ENCODE peak calls at places on chromosomes 16 and 17, in four cellular contexts. One of them, this sample, is unnamed.
A peak's percentile ranks its signal among the peaks of the same experiment; 100 is the strongest.

GRCh38 chr16:73877148-73877547 is 419.5 kb upstream of the PSMD7 start:
- DNase-seq in WERI-Rb-1: no peak
- DNase-seq in SK-N-SH: no peak
- DNase-seq in HFFc6: no peak
- DNase-seq in this sample: no peak

GRCh38 chr16:85204242-85205010 is 92.2 kb upstream of the CIBAR2 start:
- DNase-seq in SK-N-SH: no peak
- DNase-seq in WERI-Rb-1: no peak
- DNase-seq in HFFc6: peak; percentile 88
- DNase-seq in this sample: peak; percentile 38

GRCh38 chr17:44543213-44543904 is 13.9 kb upstream of the FZD2 start:
- DNase-seq in WERI-Rb-1: no peak
- DNase-seq in HFFc6: peak; percentile 95
- DNase-seq in SK-N-SH: no peak
- DNase-seq in this sample: peak; percentile 91

GRCh38 chr17:17729620-17730249 is 48.5 kb downstream of the RAI1 start:
- DNase-seq in HFFc6: no peak
- DNase-seq in SK-N-SH: peak; percentile 73
- DNase-seq in WERI-Rb-1: peak; percentile 67
- DNase-seq in this sample: no peak

GRCh38 chr16:23914935-23915549 is 79.3 kb downstream of the PRKCB start:
- DNase-seq in SK-N-SH: no peak
- DNase-seq in HFFc6: no peak
- DNase-seq in WERI-Rb-1: no peak
- DNase-seq in this sample: no peak

GRCh38 chr16:57805176-57805575 is 2.9 kb upstream of the KIFC3 start:
- DNase-seq in WERI-Rb-1: no peak
- DNase-seq in SK-N-SH: no peak
- DNase-seq in HFFc6: no peak
- DNase-seq in this sample: no peak

GRCh38 chr16:89711601-89712475 is 8.9 kb downstream of the VPS9D1 start:
- DNase-seq in WERI-Rb-1: no peak
- DNase-seq in SK-N-SH: peak; percentile 100
- DNase-seq in HFFc6: peak; percentile 55
- DNase-seq in this sample: peak; percentile 97

GRCh38 chr16:49036126-49036525 is 245.5 kb downstream of the CBLN1 start:
- DNase-seq in SK-N-SH: no peak
- DNase-seq in WERI-Rb-1: no peak
- DNase-seq in HFFc6: no peak
- DNase-seq in this sample: no peak

GRCh38 chr17:57463103-57463885 is 207.0 kb downstream of the MSI2 start:
- DNase-seq in SK-N-SH: no peak
- DNase-seq in WERI-Rb-1: peak; percentile 33
- DNase-seq in HFFc6: peak; percentile 87
- DNase-seq in this sample: no peak

GRCh38 chr17:9928601-9929341 is 23.7 kb upstream of the RCVRN start:
- DNase-seq in WERI-Rb-1: peak; percentile 78
- DNase-seq in SK-N-SH: peak; percentile 58
- DNase-seq in HFFc6: peak; percentile 74
- DNase-seq in this sample: peak; percentile 59

GRCh38 chr16:85222151-85222863 is 110.0 kb upstream of the CIBAR2 start:
- DNase-seq in HFFc6: no peak
- DNase-seq in WERI-Rb-1: peak; percentile 64
- DNase-seq in SK-N-SH: no peak
- DNase-seq in this sample: no peak

GRCh38 chr17:13765701-13766100 is 164.0 kb upstream of the HS3ST3A1 start:
- DNase-seq in SK-N-SH: no peak
- DNase-seq in HFFc6: peak; percentile 22
- DNase-seq in WERI-Rb-1: no peak
- DNase-seq in this sample: no peak

GRCh38 chr17:12053552-12053951 is 32.9 kb downstream of the MAP2K4 start:
- DNase-seq in HFFc6: no peak
- DNase-seq in SK-N-SH: no peak
- DNase-seq in WERI-Rb-1: no peak
- DNase-seq in this sample: no peak

GRCh38 chr16:10565167-10565566 is 15.2 kb downstream of the EMP2 start:
- DNase-seq in HFFc6: no peak
- DNase-seq in SK-N-SH: no peak
- DNase-seq in WERI-Rb-1: no peak
- DNase-seq in this sample: no peak

GRCh38 chr17:18025596-18026407 is 13.2 kb downstream of the ATPAF2 start:
- DNase-seq in WERI-Rb-1: no peak
- DNase-seq in SK-N-SH: no peak
- DNase-seq in HFFc6: peak; percentile 77
- DNase-seq in this sample: peak; percentile 60

GRCh38 chr16:89953671-89954406 is 5.3 kb downstream of the DEF8 start:
- DNase-seq in SK-N-SH: no peak
- DNase-seq in HFFc6: no peak
- DNase-seq in WERI-Rb-1: no peak
- DNase-seq in this sample: no peak

GRCh38 chr17:61179316-61179715 is 220.3 kb upstream of the TBX2 start:
- DNase-seq in SK-N-SH: no peak
- DNase-seq in HFFc6: no peak
- DNase-seq in WERI-Rb-1: peak; percentile 51
- DNase-seq in this sample: no peak

GRCh38 chr16:20073203-20074088 is at the start of gene GPR139:
- DNase-seq in HFFc6: no peak
- DNase-seq in WERI-Rb-1: no peak
- DNase-seq in SK-N-SH: peak; percentile 66
- DNase-seq in this sample: no peak

GRCh38 chr16:19384656-19385055 is 33.0 kb upstream of the TMC5 start:
- DNase-seq in WERI-Rb-1: no peak
- DNase-seq in HFFc6: no peak
- DNase-seq in SK-N-SH: no peak
- DNase-seq in this sample: peak; percentile 74

GRCh38 chr17:35082073-35082657 is 18.7 kb upstream of the RFFL start:
- DNase-seq in WERI-Rb-1: peak; percentile 56
- DNase-seq in HFFc6: peak; percentile 84
- DNase-seq in SK-N-SH: peak; percentile 51
- DNase-seq in this sample: peak; percentile 79

GRCh38 chr17:69246726-69247375 is 18.2 kb upstream of the ABCA10 start:
- DNase-seq in WERI-Rb-1: no peak
- DNase-seq in HFFc6: peak; percentile 39
- DNase-seq in SK-N-SH: peak; percentile 39
- DNase-seq in this sample: peak; percentile 30

GRCh38 chr17:77722366-77722765 is 236.1 kb upstream of the TNRC6C start:
- DNase-seq in SK-N-SH: no peak
- DNase-seq in WERI-Rb-1: no peak
- DNase-seq in HFFc6: no peak
- DNase-seq in this sample: no peak

GRCh38 chr16:87955302-87956168 is 4.3 kb downstream of the BANP start:
- DNase-seq in HFFc6: peak; percentile 43
- DNase-seq in WERI-Rb-1: no peak
- DNase-seq in SK-N-SH: no peak
- DNase-seq in this sample: no peak

GRCh38 chr16:57025941-57026777 is 36.8 kb downstream of the NLRC5 start:
- DNase-seq in SK-N-SH: no peak
- DNase-seq in HFFc6: no peak
- DNase-seq in WERI-Rb-1: no peak
- DNase-seq in this sample: no peak

GRCh38 chr17:76404976-76405563 is 20.7 kb downstream of the SPHK1 start:
- DNase-seq in WERI-Rb-1: no peak
- DNase-seq in HFFc6: no peak
- DNase-seq in SK-N-SH: no peak
- DNase-seq in this sample: no peak

DNA sequence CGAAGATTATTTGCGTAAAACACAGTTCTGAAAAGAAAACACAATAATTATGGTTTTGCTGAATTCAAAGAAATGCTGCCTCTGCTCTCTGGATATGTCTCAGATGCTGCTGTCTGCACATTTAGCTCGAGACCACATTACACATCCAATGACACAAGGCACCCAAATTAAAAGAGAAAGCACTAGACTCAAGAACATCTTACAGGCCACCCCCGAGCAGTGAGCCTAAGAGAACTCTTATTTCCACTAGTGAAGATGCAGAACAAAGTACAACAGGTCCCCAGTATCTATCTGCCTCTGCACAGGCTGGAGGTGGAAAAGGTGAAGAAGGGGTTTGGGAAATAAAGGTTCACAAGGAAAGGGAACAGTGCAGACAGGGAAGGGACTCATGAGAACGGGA is 33.5 kb downstream of the GRB2 start:
- DNase-seq in SK-N-SH: no peak
- DNase-seq in HFFc6: no peak
- DNase-seq in WERI-Rb-1: no peak
- DNase-seq in this sample: no peak
- TF ChIP-seq CTCF in SK-N-SH: no peak
- TF ChIP-seq CTCF in HFFc6: no peak
- TF ChIP-seq CTCF in WERI-Rb-1: no peak
- TF ChIP-seq CTCF in this sample: no peak

GRCh38 chr17:40562841-40563370 is 2.4 kb downstream of the CCR7 start:
- DNase-seq in SK-N-SH: no peak
- DNase-seq in WERI-Rb-1: no peak
- DNase-seq in HFFc6: no peak
- DNase-seq in this sample: no peak

GRCh38 chr17:40560592-40561293 is 4.5 kb downstream of the CCR7 start:
- DNase-seq in HFFc6: no peak
- DNase-seq in SK-N-SH: no peak
- DNase-seq in WERI-Rb-1: no peak
- DNase-seq in this sample: no peak

GRCh38 chr17:40561294-40561870 is 3.9 kb downstream of the CCR7 start:
- DNase-seq in WERI-Rb-1: no peak
- DNase-seq in SK-N-SH: no peak
- DNase-seq in HFFc6: no peak
- DNase-seq in this sample: no peak

GRCh38 chr17:40563371-40564052 is 1.8 kb downstream of the CCR7 start:
- DNase-seq in HFFc6: no peak
- DNase-seq in WERI-Rb-1: no peak
- DNase-seq in SK-N-SH: no peak
- DNase-seq in this sample: no peak

DNA sequence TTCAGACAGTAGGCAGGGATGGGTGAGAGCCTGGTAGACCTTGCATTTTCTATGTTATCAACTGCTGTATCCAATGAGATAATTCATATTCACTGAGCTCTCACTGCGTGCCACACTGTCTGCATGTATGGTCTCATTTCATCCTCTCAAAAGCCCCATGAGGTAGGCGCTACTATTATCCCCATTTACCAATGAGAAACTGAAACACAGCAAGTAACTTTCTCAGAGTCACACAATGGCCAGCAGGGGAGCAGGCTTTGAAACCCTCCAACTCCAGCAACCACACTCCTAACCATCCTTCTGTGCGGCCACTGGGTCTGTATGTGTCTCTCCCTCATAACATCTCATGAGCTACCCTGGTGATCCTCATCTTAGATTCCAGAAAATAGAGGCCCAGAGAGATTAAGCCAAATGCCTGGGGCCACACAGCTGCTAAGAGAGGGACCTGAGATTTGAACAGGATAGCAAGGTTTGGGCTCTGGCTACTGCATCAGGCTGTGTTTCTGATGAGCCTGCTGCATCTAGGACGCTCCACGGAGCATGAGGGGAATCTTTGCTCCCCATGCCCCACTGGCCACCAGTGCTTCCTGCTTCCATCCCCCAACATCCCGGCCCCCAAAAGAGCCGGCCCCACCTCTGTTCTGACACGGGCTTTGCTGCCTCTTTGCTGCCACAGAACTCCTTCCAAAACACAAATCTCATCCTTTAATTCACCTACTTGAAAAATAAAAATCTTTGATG is 3.2 kb downstream of the CCR7 start:
- DNase-seq in SK-N-SH: no peak
- DNase-seq in WERI-Rb-1: no peak
- DNase-seq in HFFc6: no peak
- DNase-seq in this sample: no peak
- TF ChIP-seq CTCF in SK-N-SH: no peak
- TF ChIP-seq CTCF in WERI-Rb-1: peak; percentile 35
- TF ChIP-seq CTCF in HFFc6: peak; percentile 64
- TF ChIP-seq CTCF in this sample: no peak

DNA sequence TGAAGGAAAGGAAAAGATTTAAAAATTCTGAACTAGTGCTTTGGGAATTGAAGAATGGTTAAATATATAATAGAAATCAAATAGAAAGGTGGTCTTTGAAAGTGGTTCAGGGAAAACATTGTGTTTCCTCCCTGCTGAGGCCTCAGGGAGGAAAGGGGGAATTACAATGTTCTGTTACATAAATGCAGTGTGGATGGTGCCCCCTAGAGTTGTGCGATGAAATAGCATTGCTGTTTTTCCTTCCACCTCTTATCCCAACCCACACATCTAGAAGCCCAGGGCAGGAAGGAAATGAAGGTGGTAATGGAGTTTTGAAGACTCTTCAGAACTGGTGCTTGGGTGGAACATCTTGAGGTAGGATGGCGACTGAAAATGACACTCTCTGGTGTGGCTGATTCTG is 6.4 kb upstream of the TOX3 start:
- DNase-seq in HFFc6: no peak
- DNase-seq in WERI-Rb-1: no peak
- DNase-seq in SK-N-SH: no peak
- DNase-seq in this sample: no peak
- TF ChIP-seq CTCF in HFFc6: peak; percentile 16
- TF ChIP-seq CTCF in WERI-Rb-1: peak; percentile 46
- TF ChIP-seq CTCF in SK-N-SH: no peak
- TF ChIP-seq CTCF in this sample: no peak

DNA sequence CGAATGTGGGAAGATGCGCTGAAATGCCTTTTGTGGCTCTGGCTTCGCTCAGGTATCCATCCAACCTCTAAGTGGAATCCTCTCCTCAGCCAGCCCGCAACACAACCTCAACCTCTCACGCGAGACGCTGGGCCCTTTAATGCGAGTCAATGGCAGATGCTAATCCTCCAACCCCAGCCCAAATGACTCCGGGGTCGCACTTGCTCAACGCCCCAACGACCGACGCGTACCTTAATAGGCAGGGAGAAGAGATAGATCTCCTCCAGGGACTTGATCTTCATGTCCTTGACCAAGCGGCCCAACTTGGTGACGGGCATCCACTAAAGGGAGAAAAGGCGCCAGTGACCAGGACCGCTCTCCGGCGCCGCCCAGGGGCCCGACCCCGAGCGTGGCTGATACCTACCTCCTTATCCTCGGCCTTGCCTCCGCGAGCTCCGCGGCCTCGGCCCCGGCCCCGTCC is 550 bp downstream of the RPS2 start:
- DNase-seq in SK-N-SH: no peak
- DNase-seq in HFFc6: no peak
- DNase-seq in WERI-Rb-1: no peak
- DNase-seq in this sample: no peak
- TF ChIP-seq CTCF in SK-N-SH: peak; percentile 45
- TF ChIP-seq CTCF in HFFc6: no peak
- TF ChIP-seq CTCF in WERI-Rb-1: peak; percentile 35
- TF ChIP-seq CTCF in this sample: no peak

GRCh38 chr17:74417178-74418045 is 14.5 kb upstream of the GPRC5C start:
- DNase-seq in HFFc6: peak; percentile 1
- DNase-seq in SK-N-SH: no peak
- DNase-seq in WERI-Rb-1: peak; percentile 74
- DNase-seq in this sample: peak; percentile 79
- TF ChIP-seq CTCF in HFFc6: no peak
- TF ChIP-seq CTCF in SK-N-SH: no peak
- TF ChIP-seq CTCF in WERI-Rb-1: no peak
- TF ChIP-seq CTCF in this sample: no peak

GRCh38 chr16:1330931-1331711 is 2.3 kb upstream of the BAIAP3 start:
- DNase-seq in HFFc6: no peak
- DNase-seq in SK-N-SH: no peak
- DNase-seq in WERI-Rb-1: no peak
- DNase-seq in this sample: no peak
- TF ChIP-seq CTCF in HFFc6: no peak
- TF ChIP-seq CTCF in SK-N-SH: no peak
- TF ChIP-seq CTCF in WERI-Rb-1: no peak
- TF ChIP-seq CTCF in this sample: no peak